ENCODE peak calls at places on chromosomes 1 and 21, in seven cellular contexts. I is Jurkat, Clone E6-1; T is adrenal gland; E is BE2C; J is foreskin fibroblast; K is body of pancreas; D is SJSA1. P is an unnamed sample.

GRCh38 chr1:48878191-48878940 is 101.7 kb upstream of the BEND5 start:
- DNase-seq in I (no peak), T (peak; percentile 81), E (peak; percentile 21), J (peak; percentile 91), K (no peak), D (peak; percentile 18), P (peak; percentile 28)

GRCh38 chr21:36747815-36748381 is 49.0 kb downstream of the SIM2 start:
- DNase-seq in I (no peak), T (peak; percentile 59), E (peak; percentile 82), J (peak; percentile 73), K (peak; percentile 78), D (no peak), P (peak; percentile 25)

GRCh38 chr21:42614391-42614790 is 39.0 kb upstream of the PDE9A start:
- DNase-seq in I (peak; percentile 85), T (no peak), E (no peak), J (no peak), K (no peak), D (no peak), P (no peak)

GRCh38 chr21:33069994-33070811 is at the start of gene OLIG1:
- DNase-seq in I (peak; percentile 43), T (peak; percentile 19), E (no peak), J (peak; percentile 34), K (peak; percentile 49), D (no peak), P (peak; percentile 11)

GRCh38 chr1:165376811-165377153 is 20.3 kb upstream of the LMX1A start:
- DNase-seq in I (no peak), T (no peak), E (no peak), J (peak; percentile 39), K (no peak), D (no peak), P (no peak)

GRCh38 chr1:41664861-41665640 is 180.6 kb upstream of the EDN2 start:
- DNase-seq in I (no peak), T (no peak), E (no peak), J (peak; percentile 71), K (no peak), D (peak; percentile 85), P (no peak)

GRCh38 chr1:211735208-211736170 is 60.1 kb upstream of the NEK2 start:
- DNase-seq in I (no peak), T (peak; percentile 92), E (peak; percentile 75), J (peak; percentile 95), K (peak; percentile 26), D (peak; percentile 83), P (peak; percentile 84)

GRCh38 chr21:28230559-28230958 is 762.1 kb downstream of the LTN1 start:
- DNase-seq in I (no peak), T (no peak), E (no peak), J (peak; percentile 48), K (no peak), D (no peak), P (no peak)

GRCh38 chr1:84772428-84772943 is 82.2 kb upstream of the SSX2IP start:
- DNase-seq in I (peak; percentile 59), T (peak; percentile 85), E (peak; percentile 65), J (peak; percentile 93), K (peak; percentile 89), D (peak; percentile 61), P (peak; percentile 77)

GRCh38 chr1:164756741-164757140 is 197.8 kb downstream of the PBX1 start:
- DNase-seq in I (no peak), T (no peak), E (no peak), J (no peak), K (no peak), D (no peak), P (no peak)

GRCh38 chr1:42957880-42958487 is 684 bp downstream of the SLC2A1 start:
- DNase-seq in I (no peak), T (peak; percentile 58), E (peak; percentile 69), J (peak; percentile 81), K (peak; percentile 66), D (peak; percentile 78), P (no peak)

GRCh38 chr1:31010081-31010989 is 55.2 kb downstream of the PUM1 start:
- DNase-seq in I (no peak), T (no peak), E (no peak), J (peak; percentile 75), K (no peak), D (no peak), P (no peak)

GRCh38 chr1:29444081-29444715 is 207.9 kb downstream of the PTPRU start:
- DNase-seq in I (no peak), T (no peak), E (no peak), J (no peak), K (no peak), D (no peak), P (no peak)

GRCh38 chr1:237568955-237569354 is 321.8 kb downstream of the ZP4 start:
- DNase-seq in I (no peak), T (no peak), E (no peak), J (no peak), K (no peak), D (no peak), P (no peak)

GRCh38 chr1:248838357-248839167 is 538 bp downstream of the ZNF672 start:
- DNase-seq in I (peak; percentile 76), T (peak; percentile 95), E (peak; percentile 88), J (peak; percentile 92), K (peak; percentile 92), D (peak; percentile 94), P (peak; percentile 94)

GRCh38 chr21:45258476-45258875 is 29.2 kb downstream of the POFUT2 start:
- DNase-seq in I (no peak), T (no peak), E (no peak), J (peak; percentile 38), K (no peak), D (no peak), P (no peak)

GRCh38 chr21:42164064-42164789 is 54.7 kb upstream of the ABCG1 start:
- DNase-seq in I (no peak), T (peak; percentile 71), E (peak; percentile 64), J (peak; percentile 25), K (peak; percentile 72), D (peak; percentile 21), P (peak; percentile 82)

GRCh38 chr1:20426371-20426770 is 59.6 kb downstream of the CAMK2N1 start:
- DNase-seq in I (no peak), T (no peak), E (no peak), J (no peak), K (no peak), D (no peak), P (no peak)

GRCh38 chr1:182794802-182795201 is 5.2 kb downstream of the NPL start:
- DNase-seq in I (no peak), T (peak; percentile 29), E (no peak), J (no peak), K (no peak), D (no peak), P (no peak)

DNA sequence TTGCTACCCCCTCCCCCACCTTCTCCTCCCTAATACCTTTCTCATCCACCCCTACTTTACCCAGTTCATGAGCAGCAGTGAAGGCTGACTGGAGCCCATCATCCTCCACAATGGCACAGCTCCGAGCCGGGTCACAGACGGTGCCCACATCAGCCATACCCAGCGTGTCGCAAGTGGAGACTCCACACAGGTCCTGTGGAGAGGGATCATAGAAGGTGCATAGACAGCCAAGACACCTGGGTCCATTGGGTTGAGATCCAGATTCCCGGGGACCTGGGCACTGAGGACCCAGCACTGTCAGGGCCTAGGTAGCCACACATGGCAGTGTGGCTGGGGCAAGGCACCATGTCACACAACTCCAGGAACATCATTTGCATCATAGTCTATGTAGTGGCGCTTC is 2.7 kb downstream of the ADAMTS4 start:
- DNase-seq in I (no peak), T (no peak), E (no peak), J (no peak), K (no peak), D (no peak), P (no peak)
- H3K4me3 ChIP-seq in I (no peak overlapping the region), T (no peak overlapping the region), E (no peak overlapping the region), J (peak overlapping the region; percentile 45), K (no peak overlapping the region), D (no peak overlapping the region), P (no peak overlapping the region)

GRCh38 chr1:200895448-200895799 is 724 bp downstream of the INAVA start:
- DNase-seq in I (no peak), T (no peak), E (no peak), J (no peak), K (peak; percentile 65), D (no peak), P (peak; percentile 66)
- H3K4me3 ChIP-seq in I (no peak overlapping the region), T (no peak overlapping the region), E (no peak overlapping the region), J (no peak overlapping the region), K (peak overlapping the region; percentile 5), D (no peak overlapping the region), P (peak overlapping the region; percentile 87)

DNA sequence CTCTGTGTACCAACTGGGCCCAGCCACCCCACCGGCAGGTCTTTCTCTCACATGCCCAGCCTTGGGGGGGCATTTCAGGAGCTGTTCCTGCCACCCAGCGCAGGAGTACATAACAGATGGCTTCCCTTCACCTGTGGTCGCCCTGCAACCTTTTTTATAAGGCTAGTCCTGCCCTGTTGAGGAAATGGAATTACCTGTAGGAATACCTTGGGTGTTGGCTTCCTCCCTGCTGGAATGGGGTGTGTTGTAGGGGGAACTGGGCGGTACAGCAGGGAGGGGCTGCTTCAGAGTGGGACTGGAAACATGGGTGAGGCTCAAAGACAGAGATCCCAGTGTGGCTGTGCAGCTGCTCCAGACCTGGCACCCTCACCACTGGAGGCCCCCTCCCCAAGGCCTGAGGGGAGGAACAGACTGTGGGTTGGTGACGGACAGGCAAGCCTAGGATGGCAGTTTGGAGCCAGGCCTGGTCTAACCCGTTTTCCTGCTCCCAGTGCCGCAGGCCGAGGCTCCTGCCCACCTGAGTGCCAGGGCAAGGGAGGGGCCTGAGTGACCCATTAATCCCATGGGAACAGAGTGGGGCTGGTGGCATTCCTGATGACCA is 4.4 kb downstream of the EFNA3 start:
- DNase-seq in I (no peak), T (no peak), E (no peak), J (no peak), K (no peak), D (no peak), P (peak; percentile 82)
- H3K4me3 ChIP-seq in I (no peak overlapping the region), T (no peak overlapping the region), E (no peak overlapping the region), J (no peak overlapping the region), K (no peak overlapping the region), D (no peak overlapping the region), P (no peak overlapping the region)

DNA sequence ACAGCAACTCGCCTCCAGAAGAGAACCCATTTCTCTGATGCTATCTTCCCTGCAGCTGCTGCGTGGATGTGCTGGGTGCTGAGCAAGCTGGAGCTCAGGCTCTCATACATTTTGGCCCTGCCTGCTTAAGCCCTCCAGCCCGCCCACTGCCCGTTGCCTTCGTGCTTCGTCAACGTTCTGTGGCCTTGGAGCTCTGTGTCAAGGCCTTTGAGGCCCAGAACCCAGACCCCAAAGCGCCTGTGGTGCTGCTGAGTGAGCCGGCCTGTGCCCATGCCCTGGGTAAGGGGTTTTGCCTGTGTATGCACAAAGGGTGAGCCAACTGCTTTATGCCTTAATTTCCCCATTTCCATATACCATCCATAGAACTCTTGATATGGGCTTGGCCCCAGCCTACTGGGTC is 1.1 kb downstream of the DPH2 start:
- DNase-seq in I (no peak), T (no peak), E (no peak), J (no peak), K (no peak), D (no peak), P (no peak)
- H3K4me3 ChIP-seq in I (peak overlapping the region; percentile 96), T (no peak overlapping the region), E (peak overlapping the region; percentile 88), J (peak overlapping the region; percentile 90), K (no peak overlapping the region), D (no peak overlapping the region), P (no peak overlapping the region)

GRCh38 chr1:231161711-231162299 is at the start of gene TRIM67:
- DNase-seq in I (no peak), T (peak; percentile 46), E (peak; percentile 84), J (peak; percentile 20), K (peak; percentile 44), D (peak; percentile 74), P (no peak)
- H3K4me3 ChIP-seq in I (no peak within 1 kb of the TSS), T (no peak within 1 kb of the TSS), E (peak within 1 kb of the TSS; percentile 75), J (peak within 1 kb of the TSS; percentile 25), K (no peak within 1 kb of the TSS), D (peak within 1 kb of the TSS; percentile 39), P (no peak within 1 kb of the TSS)

GRCh38 chr1:180912211-180912800 is 391 bp upstream of the KIAA1614 start:
- DNase-seq in I (no peak), T (no peak), E (no peak), J (peak; percentile 76), K (no peak), D (peak; percentile 69), P (no peak)
- H3K4me3 ChIP-seq in I (no peak overlapping the region), T (no peak overlapping the region), E (no peak overlapping the region), J (peak overlapping the region; percentile 55), K (peak overlapping the region; percentile 3), D (peak overlapping the region; percentile 73), P (peak overlapping the region; percentile 48)

P was measured in small intestine.